ENCODE peak calls at places on chromosomes 12 and 14, in seven cellular contexts. L is GM04503, H is kidney tubule cell, D is amygdala, J is B cell, O is RWPE1, V is T-cell. X is an unnamed sample.

GRCh38 chr14:74324945-74325361 is 22.2 kb upstream of the ABCD4 start:
- DNase-seq in L (no peak), H (peak; percentile 25), D (no peak), J (no peak), O (peak; percentile 71), V (no peak), X (peak; percentile 58)

GRCh38 chr12:57717846-57718640 is 20.5 kb downstream of the AGAP2 start:
- DNase-seq in L (no peak), H (no peak), D (no peak), J (no peak), O (no peak), V (no peak), X (no peak)

GRCh38 chr12:1662761-1663439 is 28.0 kb upstream of the ADIPOR2 start:
- DNase-seq in L (no peak), H (peak; percentile 43), D (no peak), J (no peak), O (no peak), V (no peak), X (peak; percentile 54)

GRCh38 chr14:68938515-68939423 is 40.3 kb downstream of the ACTN1 start:
- DNase-seq in L (no peak), H (peak; percentile 94), D (no peak), J (no peak), O (no peak), V (no peak), X (peak; percentile 51)

GRCh38 chr14:20697273-20698017 is 8.9 kb downstream of the ANG start:
- DNase-seq in L (peak; percentile 13), H (peak; percentile 80), D (peak; percentile 48), J (peak; percentile 61), O (no peak), V (peak; percentile 51), X (peak; percentile 85)

GRCh38 chr12:17954788-17955187 is 135.2 kb downstream of the RERGL start:
- DNase-seq in L (no peak), H (no peak), D (no peak), J (no peak), O (no peak), V (no peak), X (no peak)

GRCh38 chr12:69751476-69751875 is 12.8 kb downstream of the RAB3IP start:
- DNase-seq in L (no peak), H (no peak), D (no peak), J (no peak), O (no peak), V (no peak), X (no peak)

GRCh38 chr14:22386924-22387775 is 201.9 kb downstream of the DAD1 start:
- DNase-seq in L (no peak), H (peak; percentile 69), D (peak; percentile 64), J (peak; percentile 63), O (peak; percentile 79), V (peak; percentile 7), X (peak; percentile 87)

GRCh38 chr12:40907115-40907521 is 214.9 kb downstream of the CNTN1 start:
- DNase-seq in L (no peak), H (peak; percentile 86), D (no peak), J (no peak), O (peak; percentile 69), V (no peak), X (no peak)

GRCh38 chr14:104144911-104145825 is 6.8 kb downstream of the KIF26A start:
- DNase-seq in L (no peak), H (no peak), D (no peak), J (no peak), O (no peak), V (no peak), X (no peak)

GRCh38 chr14:68463705-68464104 is 329.2 kb downstream of the ZFP36L1 start:
- DNase-seq in L (no peak), H (peak; percentile 44), D (no peak), J (no peak), O (no peak), V (no peak), X (no peak)

GRCh38 chr14:95291859-95292542 is 27.7 kb downstream of the CLMN start:
- DNase-seq in L (no peak), H (peak; percentile 83), D (no peak), J (no peak), O (peak; percentile 67), V (no peak), X (peak; percentile 69)

GRCh38 chr14:42140831-42141279 is 534.2 kb downstream of the LRFN5 start:
- DNase-seq in L (peak; percentile 21), H (peak; percentile 86), D (no peak), J (no peak), O (peak; percentile 44), V (no peak), X (peak; percentile 24)

GRCh38 chr12:47943492-47944359 is 19.7 kb upstream of the TMEM106C start:
- DNase-seq in L (no peak), H (peak; percentile 13), D (no peak), J (no peak), O (no peak), V (no peak), X (no peak)

GRCh38 chr12:27382126-27382795 is 49.6 kb downstream of the BMAL2 start:
- DNase-seq in L (peak; percentile 93), H (peak; percentile 86), D (no peak), J (no peak), O (no peak), V (no peak), X (no peak)

GRCh38 chr14:104546591-104547309 is 32.8 kb upstream of the C14orf180 start:
- DNase-seq in L (no peak), H (no peak), D (no peak), J (no peak), O (no peak), V (no peak), X (no peak)

GRCh38 chr14:21494902-21495762 is 16.0 kb downstream of the METTL3 start:
- DNase-seq in L (no peak), H (peak; percentile 40), D (no peak), J (no peak), O (no peak), V (no peak), X (peak; percentile 58)